ENCODE peak calls at places on chromosomes 3 and 15, in four cellular contexts. K, C, G and J are unnamed samples.

GRCh38 chr3:45765956-45766355 is 30.4 kb downstream of the SLC6A20 start:
- DNase-seq in K (no peak), C (no peak), G (no peak), J (no peak)

GRCh38 chr3:196326936-196327335 is 8.9 kb upstream of the DYNLT2B start:
- DNase-seq in K (no peak), C (no peak), G (no peak), J (no peak)

GRCh38 chr3:27568393-27568792 is 84.2 kb upstream of the SLC4A7 start:
- DNase-seq in K (no peak), C (no peak), G (peak), J (no peak)

GRCh38 chr15:29102911-29103824 is 166.5 kb downstream of the NSMCE3 start:
- DNase-seq in K (no peak), C (no peak), G (no peak), J (no peak)

GRCh38 chr3:123347205-123347604 is 101.7 kb downstream of the ADCY5 start:
- DNase-seq in K (no peak), C (no peak), G (no peak), J (no peak)

GRCh38 chr3:122705379-122705778 is 24.7 kb downstream of the PARP14 start:
- DNase-seq in K (no peak), C (no peak), G (no peak), J (no peak)

GRCh38 chr15:37038036-37038715 is 62.2 kb downstream of the MEIS2 start:
- DNase-seq in K (no peak), C (no peak), G (no peak), J (no peak)

GRCh38 chr3:171135536-171135935 is 109.0 kb upstream of the SLC2A2 start:
- DNase-seq in K (no peak), C (no peak), G (no peak), J (no peak)

GRCh38 chr3:39106281-39107055 is 959 bp downstream of the GORASP1 start:
- DNase-seq in K (no peak), C (no peak), G (peak), J (no peak)

GRCh38 chr3:46017720-46018119 is 9.6 kb downstream of the XCR1 start:
- DNase-seq in K (no peak), C (no peak), G (no peak), J (no peak)

GRCh38 chr15:89400997-89401590 is 66.5 kb upstream of the POLG start:
- DNase-seq in K (no peak), C (no peak), G (no peak), J (no peak)

GRCh38 chr15:34043813-34044212 is 4.8 kb upstream of the AVEN start:
- DNase-seq in K (no peak), C (no peak), G (no peak), J (no peak)

GRCh38 chr3:88203537-88204143 is 53.9 kb downstream of the C3orf38 start:
- DNase-seq in K (peak), C (peak), G (peak), J (peak)

GRCh38 chr3:42097166-42097946 is 6.2 kb downstream of the TRAK1 start:
- DNase-seq in K (no peak), C (no peak), G (no peak), J (no peak)

GRCh38 chr3:126998320-126998719 is 15.4 kb downstream of the PLXNA1 start:
- DNase-seq in K (no peak), C (no peak), G (no peak), J (no peak)

GRCh38 chr15:92780816-92781215 is 119.3 kb upstream of the CHD2 start:
- DNase-seq in K (no peak), C (no peak), G (peak), J (no peak)

GRCh38 chr15:43934480-43934879 is 107.7 kb downstream of the WDR76 start:
- DNase-seq in K (no peak), C (no peak), G (no peak), J (no peak)

GRCh38 chr3:114213669-114214541 is 23.5 kb downstream of the ZNF80 start:
- DNase-seq in K (no peak), C (peak), G (peak), J (no peak)

GRCh38 chr3:64342940-64343691 is 117.8 kb upstream of the PRICKLE2 start:
- DNase-seq in K (no peak), C (no peak), G (peak), J (no peak)

DNA sequence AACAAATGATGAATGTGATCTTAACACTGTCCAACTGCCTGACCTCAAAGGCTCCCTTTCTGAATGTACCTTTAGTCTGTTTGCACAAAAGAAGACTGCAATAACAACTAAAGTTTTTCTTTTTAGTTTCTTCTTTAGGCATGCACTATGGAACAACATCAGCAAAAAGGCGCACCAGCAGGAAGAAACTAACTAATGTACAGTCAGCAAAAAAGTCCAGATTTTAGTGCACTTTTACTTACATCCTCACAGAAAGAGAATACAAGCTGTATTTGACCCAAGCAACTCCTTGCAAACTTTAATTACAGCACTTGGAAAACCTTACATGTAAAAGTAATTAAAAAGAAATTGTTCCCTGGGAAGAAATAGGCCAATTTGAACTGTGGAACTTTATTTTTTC is 1095.0 kb downstream of the IGSF11 start:
- DNase-seq in K (no peak), C (no peak), G (no peak), J (no peak)
- TF ChIP-seq TAF1 in K (no peak), C (no peak), G (no peak), J (no peak)

GRCh38 chr3:182794455-182794773 is 1.1 kb downstream of the ATP11B start:
- DNase-seq in K (no peak), C (no peak), G (peak), J (no peak)

GRCh38 chr3:182795383-182795782 is 2.1 kb downstream of the ATP11B start:
- DNase-seq in K (peak), C (no peak), G (no peak), J (peak)

GRCh38 chr3:182794806-182795369 is 1.6 kb downstream of the ATP11B start:
- DNase-seq in K (no peak), C (no peak), G (no peak), J (no peak)

GRCh38 chr3:182793663-182794454 is 555 bp downstream of the ATP11B start:
- DNase-seq in K (peak), C (no peak), G (peak), J (peak)

GRCh38 chr3:182792901-182793662 is at the start of gene ATP11B:
- DNase-seq in K (peak), C (no peak), G (peak), J (peak)
- TF ChIP-seq TAF1 in K (peak), C (peak), G (peak), J (peak)

DNA sequence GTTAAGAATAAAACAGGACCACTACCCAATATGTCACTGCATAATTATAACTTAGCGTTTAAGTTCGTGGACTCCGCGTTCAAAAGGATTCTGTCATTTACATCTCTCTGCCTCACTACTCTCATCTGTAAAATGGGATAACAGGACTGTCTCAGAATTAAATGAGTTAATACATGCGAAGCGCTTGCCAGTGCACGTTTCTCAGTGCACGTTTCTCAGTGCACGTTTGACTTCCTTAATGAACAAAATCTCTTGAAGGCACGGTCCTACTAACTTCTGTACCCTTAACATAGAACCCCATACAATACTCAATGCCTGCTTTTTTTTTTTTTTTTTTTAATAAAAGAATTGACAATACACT is 499 bp downstream of the RABL3 start:
- DNase-seq in K (no peak), C (peak), G (no peak), J (no peak)
- TF ChIP-seq TAF1 in K (no peak), C (no peak), G (no peak), J (no peak)

DNA sequence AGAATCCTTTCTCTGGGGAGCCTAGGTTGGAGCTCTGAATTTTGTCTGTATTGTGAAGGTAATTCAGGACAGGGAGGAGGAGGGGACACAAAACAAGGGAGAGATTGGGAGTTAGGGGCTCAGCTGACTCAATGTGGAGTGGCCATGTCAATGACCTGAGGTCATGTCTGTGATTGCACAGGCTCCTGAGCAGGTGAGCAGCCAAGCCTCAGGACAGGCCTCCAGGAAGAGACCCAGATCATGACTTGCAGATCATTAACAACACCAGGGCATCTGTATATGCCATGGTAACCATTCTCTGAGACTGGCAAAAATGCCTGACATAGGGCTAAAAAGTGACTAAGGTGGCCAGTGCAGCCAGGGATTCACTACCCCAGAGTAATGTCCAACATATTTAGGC is 20.9 kb downstream of the ERICH6 start:
- DNase-seq in K (no peak), C (no peak), G (no peak), J (no peak)
- TF ChIP-seq TAF1 in K (no peak), C (no peak), G (no peak), J (no peak)

GRCh38 chr3:52528596-52529375 is 4.9 kb downstream of the NT5DC2 start:
- DNase-seq in K (no peak), C (no peak), G (no peak), J (no peak)

GRCh38 chr3:52527039-52527731 is 6.5 kb downstream of the NT5DC2 start:
- DNase-seq in K (no peak), C (no peak), G (no peak), J (no peak)

GRCh38 chr3:52529376-52530333 is 4.0 kb downstream of the NT5DC2 start:
- DNase-seq in K (no peak), C (no peak), G (peak), J (no peak)

GRCh38 chr3:52526151-52526561 is 7.5 kb downstream of the NT5DC2 start:
- DNase-seq in K (no peak), C (no peak), G (peak), J (peak)

GRCh38 chr3:52527732-52528595 is 5.7 kb downstream of the NT5DC2 start:
- DNase-seq in K (no peak), C (no peak), G (no peak), J (no peak)
- TF ChIP-seq TAF1 in K (no peak), C (no peak), G (no peak), J (no peak)

GRCh38 chr3:119314821-119315220 is 20.6 kb downstream of the ARHGAP31 start:
- DNase-seq in K (no peak), C (no peak), G (peak), J (no peak)

GRCh38 chr3:119313461-119313860 is 19.3 kb downstream of the ARHGAP31 start:
- DNase-seq in K (no peak), C (no peak), G (no peak), J (no peak)

GRCh38 chr3:119318871-119319270 is 24.7 kb downstream of the ARHGAP31 start:
- DNase-seq in K (no peak), C (no peak), G (peak), J (no peak)

GRCh38 chr3:119316313-119316670 is 22.1 kb downstream of the ARHGAP31 start:
- DNase-seq in K (no peak), C (no peak), G (no peak), J (no peak)

GRCh38 chr3:119315600-119316312 is 21.6 kb downstream of the ARHGAP31 start:
- DNase-seq in K (no peak), C (no peak), G (no peak), J (no peak)
- TF ChIP-seq TAF1 in K (no peak), C (no peak), G (no peak), J (no peak)

GRCh38 chr15:35746121-35746520 is 200.2 kb upstream of the DPH6 start:
- DNase-seq in K (no peak), C (no peak), G (no peak), J (no peak)
- TF ChIP-seq TAF1 in K (no peak), C (no peak), G (no peak), J (no peak)